ENCODE peak calls at places on chromosomes 4 and X, in six cellular contexts. One of them, this sample, is unnamed.

GRCh38 chr4:138178566-138178965 is 63.6 kb downstream of the SLC7A11 start:
- DNase-seq in type B pancreatic cell: no peak
- DNase-seq in cardiac muscle cell: no peak
- DNase-seq in activated CD8-positive, alpha-beta memory T cell treated with anti-CD3 and anti-CD28 coated beads for 4 hours: no peak
- DNase-seq in colonic mucosa: no peak
- DNase-seq in EH: peak; percentile 48
- DNase-seq in this sample: no peak

GRCh38 chrX:105527759-105528158 is 294.6 kb upstream of the NRK start:
- DNase-seq in type B pancreatic cell: no peak
- DNase-seq in cardiac muscle cell: no peak
- DNase-seq in activated CD8-positive, alpha-beta memory T cell treated with anti-CD3 and anti-CD28 coated beads for 4 hours: no peak
- DNase-seq in colonic mucosa: no peak
- DNase-seq in EH: no peak
- DNase-seq in this sample: no peak

GRCh38 chr4:14924945-14925344 is 77.3 kb upstream of the CPEB2 start:
- DNase-seq in type B pancreatic cell: no peak
- DNase-seq in cardiac muscle cell: no peak
- DNase-seq in activated CD8-positive, alpha-beta memory T cell treated with anti-CD3 and anti-CD28 coated beads for 4 hours: no peak
- DNase-seq in colonic mucosa: no peak
- DNase-seq in EH: no peak
- DNase-seq in this sample: no peak

GRCh38 chr4:90186229-90186628 is 59.0 kb downstream of the CCSER1 start:
- DNase-seq in type B pancreatic cell: no peak
- DNase-seq in cardiac muscle cell: no peak
- DNase-seq in activated CD8-positive, alpha-beta memory T cell treated with anti-CD3 and anti-CD28 coated beads for 4 hours: no peak
- DNase-seq in colonic mucosa: no peak
- DNase-seq in EH: no peak
- DNase-seq in this sample: no peak

GRCh38 chrX:124127496-124127895 is 166.0 kb downstream of the STAG2 start:
- DNase-seq in type B pancreatic cell: no peak
- DNase-seq in cardiac muscle cell: no peak
- DNase-seq in activated CD8-positive, alpha-beta memory T cell treated with anti-CD3 and anti-CD28 coated beads for 4 hours: no peak
- DNase-seq in colonic mucosa: no peak
- DNase-seq in EH: no peak
- DNase-seq in this sample: no peak

GRCh38 chr4:8556341-8557150 is 23.6 kb upstream of the GPR78 start:
- DNase-seq in type B pancreatic cell: no peak
- DNase-seq in cardiac muscle cell: no peak
- DNase-seq in activated CD8-positive, alpha-beta memory T cell treated with anti-CD3 and anti-CD28 coated beads for 4 hours: no peak
- DNase-seq in colonic mucosa: no peak
- DNase-seq in EH: peak; percentile 73
- DNase-seq in this sample: no peak

GRCh38 chr4:31146366-31146765 is 426.2 kb downstream of the PCDH7 start:
- DNase-seq in type B pancreatic cell: no peak
- DNase-seq in cardiac muscle cell: no peak
- DNase-seq in activated CD8-positive, alpha-beta memory T cell treated with anti-CD3 and anti-CD28 coated beads for 4 hours: no peak
- DNase-seq in colonic mucosa: no peak
- DNase-seq in EH: no peak
- DNase-seq in this sample: no peak

GRCh38 chr4:54085284-54085683 is 14.7 kb upstream of the GSX2 start:
- DNase-seq in type B pancreatic cell: no peak
- DNase-seq in cardiac muscle cell: no peak
- DNase-seq in activated CD8-positive, alpha-beta memory T cell treated with anti-CD3 and anti-CD28 coated beads for 4 hours: no peak
- DNase-seq in colonic mucosa: no peak
- DNase-seq in EH: peak; percentile 89
- DNase-seq in this sample: peak; percentile 61

GRCh38 chr4:172850838-172851237 is 317.8 kb upstream of the GALNT7 start:
- DNase-seq in type B pancreatic cell: no peak
- DNase-seq in cardiac muscle cell: no peak
- DNase-seq in activated CD8-positive, alpha-beta memory T cell treated with anti-CD3 and anti-CD28 coated beads for 4 hours: no peak
- DNase-seq in colonic mucosa: no peak
- DNase-seq in EH: peak; percentile 89
- DNase-seq in this sample: no peak

GRCh38 chrX:44012484-44013096 is 39.4 kb upstream of the NDP start:
- DNase-seq in type B pancreatic cell: no peak
- DNase-seq in cardiac muscle cell: no peak
- DNase-seq in activated CD8-positive, alpha-beta memory T cell treated with anti-CD3 and anti-CD28 coated beads for 4 hours: peak; percentile 7
- DNase-seq in colonic mucosa: no peak
- DNase-seq in EH: peak; percentile 57
- DNase-seq in this sample: no peak

GRCh38 chr4:146062325-146062715 is 113.2 kb upstream of the LSM6 start:
- DNase-seq in type B pancreatic cell: no peak
- DNase-seq in cardiac muscle cell: no peak
- DNase-seq in activated CD8-positive, alpha-beta memory T cell treated with anti-CD3 and anti-CD28 coated beads for 4 hours: no peak
- DNase-seq in colonic mucosa: no peak
- DNase-seq in EH: no peak
- DNase-seq in this sample: no peak

GRCh38 chr4:24763631-24764302 is 31.6 kb upstream of the SOD3 start:
- DNase-seq in type B pancreatic cell: no peak
- DNase-seq in cardiac muscle cell: no peak
- DNase-seq in activated CD8-positive, alpha-beta memory T cell treated with anti-CD3 and anti-CD28 coated beads for 4 hours: no peak
- DNase-seq in colonic mucosa: no peak
- DNase-seq in EH: peak; percentile 82
- DNase-seq in this sample: no peak

GRCh38 chr4:127400736-127401346 is 231.9 kb upstream of the INTU start:
- DNase-seq in type B pancreatic cell: no peak
- DNase-seq in cardiac muscle cell: peak; percentile 67
- DNase-seq in activated CD8-positive, alpha-beta memory T cell treated with anti-CD3 and anti-CD28 coated beads for 4 hours: no peak
- DNase-seq in colonic mucosa: peak; percentile 56
- DNase-seq in EH: peak; percentile 75
- DNase-seq in this sample: peak; percentile 15

GRCh38 chrX:53266914-53267313 is 14.5 kb downstream of the IQSEC2 start:
- DNase-seq in type B pancreatic cell: no peak
- DNase-seq in cardiac muscle cell: no peak
- DNase-seq in activated CD8-positive, alpha-beta memory T cell treated with anti-CD3 and anti-CD28 coated beads for 4 hours: no peak
- DNase-seq in colonic mucosa: no peak
- DNase-seq in EH: no peak
- DNase-seq in this sample: no peak

GRCh38 chr4:46931981-46932380 is 22.9 kb upstream of the COX7B2 start:
- DNase-seq in type B pancreatic cell: no peak
- DNase-seq in cardiac muscle cell: peak; percentile 61
- DNase-seq in activated CD8-positive, alpha-beta memory T cell treated with anti-CD3 and anti-CD28 coated beads for 4 hours: no peak
- DNase-seq in colonic mucosa: peak; percentile 29
- DNase-seq in EH: peak; percentile 46
- DNase-seq in this sample: no peak

GRCh38 chr4:13766722-13767495 is 139.4 kb upstream of the BOD1L1 start:
- DNase-seq in type B pancreatic cell: no peak
- DNase-seq in cardiac muscle cell: no peak
- DNase-seq in activated CD8-positive, alpha-beta memory T cell treated with anti-CD3 and anti-CD28 coated beads for 4 hours: no peak
- DNase-seq in colonic mucosa: no peak
- DNase-seq in EH: no peak
- DNase-seq in this sample: no peak

GRCh38 chr4:21949073-21949457 is 493 bp upstream of the KCNIP4 start:
- DNase-seq in type B pancreatic cell: peak; percentile 65
- DNase-seq in cardiac muscle cell: peak; percentile 28
- DNase-seq in activated CD8-positive, alpha-beta memory T cell treated with anti-CD3 and anti-CD28 coated beads for 4 hours: no peak
- DNase-seq in colonic mucosa: peak; percentile 22
- DNase-seq in EH: peak; percentile 8
- DNase-seq in this sample: no peak

GRCh38 chr4:8158710-8159521 is at the start of gene ABLIM2:
- DNase-seq in type B pancreatic cell: peak; percentile 100
- DNase-seq in cardiac muscle cell: peak; percentile 98
- DNase-seq in activated CD8-positive, alpha-beta memory T cell treated with anti-CD3 and anti-CD28 coated beads for 4 hours: peak; percentile 98
- DNase-seq in colonic mucosa: peak; percentile 98
- DNase-seq in EH: peak; percentile 97
- DNase-seq in this sample: peak; percentile 61

GRCh38 chr4:21921526-21922180 is 26.9 kb downstream of the KCNIP4 start:
- DNase-seq in type B pancreatic cell: no peak
- DNase-seq in cardiac muscle cell: no peak
- DNase-seq in activated CD8-positive, alpha-beta memory T cell treated with anti-CD3 and anti-CD28 coated beads for 4 hours: no peak
- DNase-seq in colonic mucosa: no peak
- DNase-seq in EH: no peak
- DNase-seq in this sample: no peak

GRCh38 chr4:40579983-40580382 is 49.7 kb downstream of the RBM47 start:
- DNase-seq in type B pancreatic cell: no peak
- DNase-seq in cardiac muscle cell: no peak
- DNase-seq in activated CD8-positive, alpha-beta memory T cell treated with anti-CD3 and anti-CD28 coated beads for 4 hours: no peak
- DNase-seq in colonic mucosa: no peak
- DNase-seq in EH: peak; percentile 89
- DNase-seq in this sample: no peak